ENCODE peak calls at places on chromosomes 12 and 14, in five cellular contexts. T is HuH-7.5, H is NCI-H146, G is Right ventricle myocardium superior, U is occipital lobe. L is an unnamed sample.

GRCh38 chr14:87430810-87431209 is 562.2 kb downstream of the GALC start:
- DNase-seq in U (no peak), G (no peak), T (no peak), H (peak; percentile 0), L (no peak)

GRCh38 chr14:20714593-20715250 is 26.2 kb downstream of the ANG start:
- DNase-seq in T (no peak), G (peak; percentile 87), U (no peak), H (no peak), L (peak; percentile 80)

GRCh38 chr12:130775953-130776856 is 60.1 kb upstream of the RIMBP2 start:
- DNase-seq in T (peak; percentile 74), G (peak; percentile 55), U (peak; percentile 79), H (peak; percentile 52), L (peak; percentile 75)

GRCh38 chr12:58732894-58733293 is 187.4 kb downstream of the LRIG3 start:
- DNase-seq in H (no peak), T (no peak), U (no peak), G (no peak), L (no peak)

GRCh38 chr14:93301821-93302447 is 30.9 kb downstream of the BTBD7 start:
- DNase-seq in G (no peak), H (no peak), U (no peak), T (no peak), L (no peak)

GRCh38 chr14:38948171-38948570 is 154.9 kb downstream of the SEC23A start:
- DNase-seq in G (no peak), U (no peak), H (no peak), T (no peak), L (peak; percentile 83)

GRCh38 chr12:31591308-31591901 is 469 bp upstream of the DENND5B start:
- DNase-seq in H (peak; percentile 30), G (no peak), T (peak; percentile 42), U (peak; percentile 21), L (peak; percentile 50)

GRCh38 chr14:84961637-84962036 is 568.3 kb upstream of the FLRT2 start:
- DNase-seq in G (no peak), H (no peak), U (no peak), T (no peak), L (peak; percentile 46)

GRCh38 chr12:49342914-49343731 is 3.6 kb upstream of the DNAJC22 start:
- DNase-seq in G (no peak), T (no peak), U (no peak), H (peak; percentile 62), L (no peak)

GRCh38 chr12:131695968-131696367 is 14.9 kb upstream of the SFSWAP start:
- DNase-seq in U (no peak), T (no peak), G (no peak), H (no peak), L (no peak)

GRCh38 chr12:99059824-99060526 is 414.9 kb downstream of the APAF1 start:
- DNase-seq in T (no peak), G (peak; percentile 58), U (no peak), H (no peak), L (peak; percentile 25)

GRCh38 chr12:14756331-14757143 is 46.7 kb downstream of the WBP11 start:
- DNase-seq in T (no peak), H (peak; percentile 21), G (no peak), U (no peak), L (no peak)

GRCh38 chr14:67763158-67763822 is 53.1 kb downstream of the ZFYVE26 start:
- DNase-seq in H (no peak), T (no peak), G (no peak), U (no peak), L (no peak)

GRCh38 chr12:6821674-6822433 is at the start of gene GPR162:
- DNase-seq in T (peak; percentile 78), H (peak; percentile 87), U (peak; percentile 83), G (peak; percentile 80), L (peak; percentile 79)

GRCh38 chr12:103841690-103842584 is 903 bp upstream of the NT5DC3 start:
- DNase-seq in U (no peak), T (peak; percentile 63), G (peak; percentile 71), H (peak; percentile 88), L (peak; percentile 20)

GRCh38 chr12:108090107-108090899 is 38.8 kb upstream of the WSCD2 start:
- DNase-seq in G (no peak), T (no peak), H (no peak), U (no peak), L (no peak)

GRCh38 chr14:65366802-65367570 is 45.5 kb upstream of the FUT8 start:
- DNase-seq in H (no peak), T (no peak), G (no peak), U (no peak), L (no peak)

GRCh38 chr14:92794961-92795360 is 856 bp downstream of the GOLGA5 start:
- DNase-seq in U (no peak), T (no peak), H (no peak), G (no peak), L (no peak)

GRCh38 chr12:88844426-88844825 is 264.2 kb upstream of the KITLG start:
- DNase-seq in G (no peak), T (no peak), U (no peak), H (no peak), L (no peak)

GRCh38 chr12:67484788-67485480 is 163.6 kb upstream of the DYRK2 start:
- DNase-seq in T (no peak), U (no peak), G (no peak), H (peak; percentile 20), L (no peak)

GRCh38 chr12:115763982-115764621 is 513.4 kb downstream of the MED13L start:
- DNase-seq in G (no peak), H (no peak), U (no peak), T (no peak), L (no peak)

GRCh38 chr12:60872850-60873713 is 1277.3 kb downstream of the SLC16A7 start:
- DNase-seq in U (no peak), T (no peak), G (peak; percentile 14), H (no peak), L (no peak)

GRCh38 chr14:95686935-95687334 is 709 bp downstream of the TCL1B start:
- DNase-seq in T (no peak), G (no peak), H (peak; percentile 93), U (no peak), L (no peak)

GRCh38 chr14:37992489-37992888 is 215.2 kb upstream of the SSTR1 start:
- DNase-seq in T (no peak), G (no peak), H (peak; percentile 18), U (no peak), L (peak; percentile 11)

GRCh38 chr14:80933282-80933681 is 8.3 kb downstream of the CEP128 start:
- DNase-seq in H (no peak), G (no peak), T (no peak), U (no peak), L (no peak)

L was measured in Ammon's horn.